ENCODE peak calls at places on chromosomes 11 and 22, in five cellular contexts. R, W, Y, I and S are unnamed samples.

GRCh38 chr11:124302756-124303155 is 11.0 kb downstream of the OR8D1 start:
- DNase-seq in R (no peak), W (no peak), Y (no peak), I (no peak), S (no peak)

GRCh38 chr11:75267171-75267970 is 26.8 kb downstream of the TPBGL start:
- DNase-seq in R (no peak), W (no peak), Y (no peak), I (peak), S (no peak)

GRCh38 chr11:64754919-64755662 is 4.7 kb downstream of the PYGM start:
- DNase-seq in R (no peak), W (no peak), Y (no peak), I (no peak), S (no peak)

GRCh38 chr22:37169947-37170688 is 17.9 kb downstream of the C1QTNF6 start:
- DNase-seq in R (no peak), W (no peak), Y (no peak), I (no peak), S (no peak)

GRCh38 chr11:45710561-45710960 is 45.1 kb upstream of the CHST1 start:
- DNase-seq in R (no peak), W (no peak), Y (no peak), I (no peak), S (no peak)

GRCh38 chr11:15117751-15118150 is 3.0 kb downstream of the INSC start:
- DNase-seq in R (no peak), W (no peak), Y (no peak), I (no peak), S (no peak)

GRCh38 chr11:110003426-110003825 is 89.8 kb upstream of the ZC3H12C start:
- DNase-seq in R (no peak), W (no peak), Y (no peak), I (no peak), S (no peak)

GRCh38 chr22:39318507-39319283 is 728 bp downstream of the RPL3 start:
- DNase-seq in R (no peak), W (no peak), Y (no peak), I (peak), S (no peak)

GRCh38 chr22:49517721-49518120 is 310.0 kb downstream of the BRD1 start:
- DNase-seq in R (no peak), W (no peak), Y (no peak), I (no peak), S (no peak)

GRCh38 chr22:49519117-49519737 is 308.4 kb downstream of the BRD1 start:
- DNase-seq in R (no peak), W (no peak), Y (no peak), I (no peak), S (no peak)

GRCh38 chr22:49518436-49518970 is 309.2 kb downstream of the BRD1 start:
- DNase-seq in R (no peak), W (no peak), Y (no peak), I (no peak), S (no peak)

GRCh38 chr22:49515486-49515885 is 312.2 kb downstream of the BRD1 start:
- DNase-seq in R (no peak), W (no peak), Y (no peak), I (no peak), S (peak)

DNA sequence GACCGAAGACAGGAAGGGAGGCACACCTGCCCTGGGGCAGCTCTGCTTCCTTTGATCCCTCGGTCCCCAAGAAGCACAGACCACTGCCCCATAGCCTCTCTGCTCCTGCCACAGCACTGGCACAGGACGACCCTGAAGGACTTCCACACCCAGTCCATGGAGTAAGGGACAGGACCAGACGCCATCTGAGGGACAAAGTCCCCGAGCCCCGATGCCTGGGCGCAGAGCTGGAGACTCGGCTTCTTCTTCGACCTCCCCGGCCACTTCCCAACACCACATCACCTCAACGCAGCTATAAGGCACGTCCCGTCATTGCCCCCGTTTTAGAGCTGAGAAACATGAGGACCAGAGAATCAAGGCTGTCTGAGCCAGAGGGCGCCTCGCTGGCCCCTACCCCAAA is 310.5 kb downstream of the BRD1 start:
- DNase-seq in R (no peak), W (no peak), Y (no peak), I (no peak), S (no peak)
- TF ChIP-seq JUND in R (no peak), W (no peak), Y (no peak), I (no peak), S (no peak)

GRCh38 chr11:48064306-48064705 is 83.9 kb downstream of the PTPRJ start:
- DNase-seq in R (no peak), W (no peak), Y (no peak), I (no peak), S (no peak)

GRCh38 chr11:48062649-48063048 is 82.3 kb downstream of the PTPRJ start:
- DNase-seq in R (no peak), W (no peak), Y (no peak), I (no peak), S (no peak)

GRCh38 chr11:48063424-48063978 is 83.1 kb downstream of the PTPRJ start:
- DNase-seq in R (no peak), W (no peak), Y (no peak), I (no peak), S (no peak)

GRCh38 chr11:48066881-48067800 is 86.8 kb downstream of the PTPRJ start:
- DNase-seq in R (no peak), W (no peak), Y (no peak), I (no peak), S (no peak)
- TF ChIP-seq GABPA in R (no peak), W (no peak), Y (no peak), I (no peak), S (no peak)

GRCh38 chr11:126793596-126793995 is 207.0 kb downstream of the KIRREL3 start:
- DNase-seq in R (no peak), W (no peak), Y (no peak), I (no peak), S (no peak)

GRCh38 chr11:126790550-126790981 is 210.0 kb downstream of the KIRREL3 start:
- DNase-seq in R (peak), W (no peak), Y (no peak), I (no peak), S (no peak)

GRCh38 chr11:126791446-126791845 is 209.1 kb downstream of the KIRREL3 start:
- DNase-seq in R (peak), W (no peak), Y (no peak), I (no peak), S (no peak)

GRCh38 chr11:126797801-126798200 is 202.8 kb downstream of the KIRREL3 start:
- DNase-seq in R (no peak), W (no peak), Y (no peak), I (no peak), S (no peak)

GRCh38 chr11:126791991-126792390 is 208.6 kb downstream of the KIRREL3 start:
- DNase-seq in R (no peak), W (no peak), Y (no peak), I (no peak), S (no peak)
- TF ChIP-seq JUND in R (no peak), W (no peak), Y (no peak), I (no peak), S (no peak)

GRCh38 chr22:30308096-30308495 is 18.6 kb downstream of the TBC1D10A start:
- DNase-seq in R (no peak), W (no peak), Y (no peak), I (no peak), S (no peak)

GRCh38 chr22:30309981-30310672 is 16.6 kb downstream of the TBC1D10A start:
- DNase-seq in R (no peak), W (no peak), Y (peak), I (no peak), S (no peak)

GRCh38 chr22:30307026-30307574 is 17.8 kb upstream of the CASTOR1 start:
- DNase-seq in R (no peak), W (no peak), Y (no peak), I (no peak), S (no peak)

GRCh38 chr22:30306629-30307016 is 17.3 kb upstream of the CASTOR1 start:
- DNase-seq in R (no peak), W (no peak), Y (no peak), I (no peak), S (no peak)

DNA sequence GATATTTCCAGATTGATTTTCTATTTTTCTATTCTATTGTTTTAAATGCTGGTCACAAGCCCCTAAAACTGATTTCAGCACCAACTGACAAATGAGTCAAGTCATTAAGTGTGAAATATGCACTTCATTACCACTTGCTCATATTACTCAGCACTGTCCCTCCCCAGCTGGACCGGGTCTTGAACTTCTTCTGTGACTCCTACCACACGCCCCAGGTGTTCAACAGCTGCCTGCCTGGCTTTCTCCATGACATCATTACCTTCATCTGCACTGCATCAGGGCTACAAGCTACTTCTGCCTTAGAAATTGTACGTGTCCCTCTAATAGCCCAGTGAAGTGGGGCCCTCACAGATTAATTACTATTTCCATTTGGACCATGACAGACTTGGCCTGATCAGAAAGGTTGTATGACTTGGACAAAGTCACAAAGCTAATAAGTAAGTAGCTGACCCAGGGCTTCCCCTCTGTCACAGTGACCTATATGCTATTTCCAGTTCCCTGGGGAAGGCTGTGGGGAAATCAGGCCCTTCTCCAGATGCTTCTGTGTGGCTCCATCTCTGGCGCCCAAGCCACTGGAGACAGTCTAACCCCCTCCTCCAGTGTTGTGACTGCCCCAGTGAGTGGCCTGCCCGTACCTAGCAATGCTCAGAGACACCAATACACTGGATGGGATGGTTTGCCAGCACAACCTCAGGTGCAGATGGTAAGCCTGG is 18.1 kb downstream of the TBC1D10A start:
- DNase-seq in R (no peak), W (no peak), Y (peak), I (no peak), S (no peak)
- TF ChIP-seq GABPA in R (no peak), W (no peak), Y (no peak), I (no peak), S (no peak)

GRCh38 chr22:38214248-38215056 is 12.7 kb downstream of the MAFF start:
- DNase-seq in R (peak), W (peak), Y (no peak), I (peak), S (no peak)

GRCh38 chr22:38215156-38216038 is 13.6 kb downstream of the MAFF start:
- DNase-seq in R (no peak), W (no peak), Y (no peak), I (no peak), S (no peak)

GRCh38 chr22:38211556-38211955 is 9.8 kb downstream of the MAFF start:
- DNase-seq in R (no peak), W (no peak), Y (no peak), I (no peak), S (no peak)

GRCh38 chr22:38212442-38212841 is 10.6 kb downstream of the MAFF start:
- DNase-seq in R (no peak), W (no peak), Y (no peak), I (no peak), S (no peak)

DNA sequence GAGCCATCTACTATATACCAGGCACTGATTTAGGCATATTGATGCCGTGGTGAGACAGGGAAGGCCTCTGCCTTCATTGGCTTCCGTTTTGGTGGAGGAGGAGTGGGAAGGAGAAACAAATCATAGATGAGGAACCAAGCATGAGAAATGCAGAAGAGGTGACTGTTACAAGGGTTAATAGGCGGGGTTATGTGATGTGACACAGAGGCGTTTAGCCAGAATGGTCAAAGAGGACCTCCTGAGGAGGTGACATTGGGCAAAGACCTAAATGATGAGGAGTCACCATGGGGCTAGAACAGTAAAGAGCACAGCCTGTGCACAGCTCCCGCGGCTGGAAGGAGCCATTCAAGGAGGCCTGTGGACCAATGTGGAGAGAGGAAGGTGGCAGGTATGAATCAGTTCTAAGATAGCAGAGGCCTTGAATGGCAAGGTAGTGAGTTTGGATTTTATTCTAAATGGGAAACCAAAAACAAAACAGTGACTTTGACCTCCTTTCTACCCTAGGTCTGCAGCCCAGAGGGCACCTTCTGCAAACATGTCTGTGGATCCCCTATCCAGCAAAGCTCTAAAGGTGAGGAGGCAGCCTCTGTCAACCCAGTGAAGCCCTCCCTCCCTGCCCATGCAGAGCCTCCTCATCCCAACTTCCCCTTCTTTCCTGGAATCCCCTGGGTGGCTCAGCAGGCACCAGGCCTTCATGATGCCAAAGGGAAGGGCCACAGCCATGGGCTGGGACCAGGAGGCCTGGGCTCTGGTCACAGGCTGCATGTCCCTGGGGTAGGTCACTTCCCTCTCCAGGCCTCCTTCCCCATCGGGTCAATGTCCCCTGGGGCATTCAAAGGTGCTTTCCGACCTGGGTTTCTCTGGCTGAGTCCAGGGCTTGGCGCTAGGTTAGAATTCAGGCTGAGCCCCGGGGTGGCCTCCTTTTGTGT is 11.8 kb downstream of the MAFF start:
- DNase-seq in R (no peak), W (no peak), Y (peak), I (no peak), S (no peak)
- TF ChIP-seq JUND in R (no peak), W (no peak), Y (no peak), I (no peak), S (no peak)

GRCh38 chr11:128506384-128506783 is 81.0 kb downstream of the ETS1 start:
- DNase-seq in R (no peak), W (no peak), Y (no peak), I (no peak), S (no peak)

GRCh38 chr11:128506999-128507591 is 80.3 kb downstream of the ETS1 start:
- DNase-seq in R (no peak), W (peak), Y (no peak), I (no peak), S (no peak)

GRCh38 chr11:128504489-128504888 is 82.9 kb downstream of the ETS1 start:
- DNase-seq in R (no peak), W (no peak), Y (no peak), I (no peak), S (no peak)

GRCh38 chr11:128503231-128503991 is 83.9 kb downstream of the ETS1 start:
- DNase-seq in R (no peak), W (no peak), Y (no peak), I (no peak), S (no peak)

DNA sequence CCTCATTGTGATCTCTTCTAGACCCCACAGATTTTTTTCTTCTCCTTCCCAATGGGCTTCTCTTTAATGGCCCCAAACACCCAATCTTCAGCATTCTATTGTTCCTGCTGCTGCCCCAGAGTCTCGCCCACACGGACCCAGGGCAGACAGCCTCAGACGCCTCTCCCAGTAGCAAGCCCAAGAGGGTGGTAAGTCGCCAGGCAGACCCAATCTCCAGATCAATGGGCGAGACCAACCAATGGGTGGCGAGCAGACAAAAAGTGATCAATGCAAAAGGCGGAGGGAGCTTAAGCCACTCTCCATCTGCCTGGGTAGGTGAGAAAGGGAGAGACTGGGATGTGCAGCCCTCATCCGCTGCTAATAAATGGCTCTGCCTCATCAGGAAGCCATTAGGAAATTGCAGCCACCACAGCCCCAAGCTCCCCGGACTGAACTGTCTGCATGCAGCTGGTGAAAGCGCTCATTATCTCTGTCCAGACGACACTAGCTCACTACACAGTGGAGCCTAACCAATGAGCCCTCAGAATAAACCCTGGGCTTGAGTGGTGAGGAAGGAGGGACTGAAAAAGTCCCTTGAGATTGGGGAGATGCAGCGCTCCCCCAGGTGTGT is 81.8 kb downstream of the ETS1 start:
- DNase-seq in R (no peak), W (peak), Y (no peak), I (no peak), S (no peak)
- TF ChIP-seq GABPA in R (no peak), W (no peak), Y (no peak), I (no peak), S (no peak)

GRCh38 chr11:4565371-4565770 is 16.2 kb upstream of the OR52I2 start:
- DNase-seq in R (no peak), W (no peak), Y (no peak), I (no peak), S (no peak)
- TF ChIP-seq JUND in R (no peak), W (no peak), Y (no peak), I (no peak), S (no peak)

DNA sequence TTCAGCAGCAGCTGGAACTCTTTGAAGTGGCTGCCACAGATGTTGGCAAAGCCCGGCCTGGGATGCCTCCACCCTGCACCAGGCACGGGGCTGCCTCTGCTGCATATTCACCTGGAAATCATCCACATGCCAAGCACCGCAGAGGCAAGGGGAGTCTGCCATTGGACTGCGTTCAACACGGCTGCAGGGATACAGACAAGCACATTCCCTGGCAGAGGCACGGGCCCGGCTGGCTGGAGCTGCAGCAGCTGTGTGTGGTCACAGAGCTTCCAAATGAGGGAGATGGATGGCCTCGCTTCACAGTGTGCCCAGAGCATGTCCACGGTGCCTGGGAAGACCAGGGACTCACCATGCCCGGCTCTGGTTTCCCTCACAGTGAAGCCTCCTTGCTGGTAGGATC is 1378.9 kb downstream of the TBC1D22A start:
- DNase-seq in R (no peak), W (no peak), Y (no peak), I (no peak), S (no peak)
- TF ChIP-seq GABPA in R (no peak), W (no peak), Y (no peak), I (no peak), S (no peak)